ENCODE peak calls at places on chromosomes 11 and 22, in nine cellular contexts. A, Q, S, C, W, D, B, T and H are unnamed samples.

GRCh38 chr11:59273008-59273841 is 60.5 kb upstream of the MPEG1 start:
- DNase-seq in A (no peak), Q (peak), S (no peak), C (no peak), W (no peak), D (no peak), B (peak), T (no peak), H (no peak)

GRCh38 chr22:33710326-33710725 is 209.9 kb downstream of the LARGE1 start:
- DNase-seq in A (no peak), Q (no peak), S (no peak), C (no peak), W (no peak), D (no peak), B (no peak), T (no peak), H (no peak)

GRCh38 chr11:59941091-59941490 is 2.9 kb downstream of the OOSP1 start:
- DNase-seq in A (no peak), Q (no peak), S (no peak), C (no peak), W (no peak), D (no peak), B (no peak), T (no peak), H (no peak)

GRCh38 chr11:61075891-61076290 is 26.4 kb upstream of the CD5 start:
- DNase-seq in A (no peak), Q (no peak), S (no peak), C (no peak), W (peak), D (peak), B (no peak), T (no peak), H (peak)

GRCh38 chr11:75492181-75492820 is 33.4 kb downstream of the GDPD5 start:
- DNase-seq in A (no peak), Q (peak), S (no peak), C (no peak), W (peak), D (peak), B (peak), T (no peak), H (no peak)

GRCh38 chr22:38148252-38148651 is 33.4 kb downstream of the PLA2G6 start:
- DNase-seq in A (no peak), Q (no peak), S (no peak), C (peak), W (peak), D (peak), B (peak), T (no peak), H (no peak)

GRCh38 chr11:29452131-29452530 is 564.7 kb downstream of the KCNA4 start:
- DNase-seq in A (no peak), Q (no peak), S (no peak), C (no peak), W (no peak), D (peak), B (no peak), T (no peak), H (no peak)

GRCh38 chr11:122204206-122204605 is 88.2 kb upstream of the BLID start:
- DNase-seq in A (no peak), Q (no peak), S (no peak), C (no peak), W (no peak), D (no peak), B (no peak), T (no peak), H (no peak)

GRCh38 chr22:19174106-19175025 is 4.2 kb downstream of the SLC25A1 start:
- DNase-seq in A (no peak), Q (peak), S (peak), C (no peak), W (peak), D (peak), B (peak), T (no peak), H (peak)

GRCh38 chr11:134756811-134757540 is 344.9 kb upstream of the B3GAT1 start:
- DNase-seq in A (no peak), Q (no peak), S (no peak), C (no peak), W (no peak), D (no peak), B (peak), T (no peak), H (no peak)

GRCh38 chr11:33634291-33634834 is 66.3 kb downstream of the C11orf91 start:
- DNase-seq in A (no peak), Q (peak), S (no peak), C (peak), W (no peak), D (peak), B (no peak), T (no peak), H (no peak)

GRCh38 chr22:19951351-19951750 is 9.7 kb upstream of the TXNRD2 start:
- DNase-seq in A (no peak), Q (no peak), S (no peak), C (no peak), W (no peak), D (no peak), B (peak), T (no peak), H (no peak)

GRCh38 chr11:47099213-47099917 is 77.3 kb downstream of the ARFGAP2 start:
- DNase-seq in A (no peak), Q (no peak), S (no peak), C (no peak), W (no peak), D (peak), B (no peak), T (no peak), H (no peak)

GRCh38 chr11:22347857-22348496 is 9.8 kb downstream of the SLC17A6 start:
- DNase-seq in A (no peak), Q (no peak), S (no peak), C (no peak), W (no peak), D (no peak), B (no peak), T (no peak), H (no peak)

GRCh38 chr22:49141761-49142160 is 685.9 kb downstream of the BRD1 start:
- DNase-seq in A (no peak), Q (no peak), S (no peak), C (no peak), W (no peak), D (no peak), B (no peak), T (no peak), H (no peak)

GRCh38 chr11:5476184-5476819 is 12.2 kb upstream of the OR52D1 start:
- DNase-seq in A (peak), Q (peak), S (no peak), C (peak), W (peak), D (peak), B (peak), T (no peak), H (no peak)

GRCh38 chr22:20607157-20607907 is 99.9 kb downstream of the MED15 start:
- DNase-seq in A (peak), Q (no peak), S (no peak), C (no peak), W (peak), D (no peak), B (peak), T (peak), H (no peak)

GRCh38 chr22:37345863-37346514 is 63.7 kb downstream of the CYTH4 start:
- DNase-seq in A (no peak), Q (no peak), S (no peak), C (no peak), W (no peak), D (peak), B (no peak), T (peak), H (peak)

GRCh38 chr22:17655289-17655688 is 16.7 kb downstream of the BCL2L13 start:
- DNase-seq in A (no peak), Q (no peak), S (no peak), C (no peak), W (no peak), D (no peak), B (no peak), T (no peak), H (no peak)

GRCh38 chr11:73140213-73141030 is 1.7 kb downstream of the FCHSD2 start:
- DNase-seq in A (peak), Q (peak), S (no peak), C (no peak), W (peak), D (peak), B (peak), T (peak), H (no peak)

GRCh38 chr11:45534132-45534531 is 131.3 kb downstream of the CHST1 start:
- DNase-seq in A (no peak), Q (no peak), S (no peak), C (no peak), W (no peak), D (no peak), B (no peak), T (no peak), H (no peak)

GRCh38 chr11:1763796-1764661 is at the start of gene CTSD:
- DNase-seq in A (peak), Q (peak), S (peak), C (peak), W (peak), D (peak), B (peak), T (peak), H (peak)

GRCh38 chr22:38569181-38569971 is 607 bp downstream of the DMC1 start:
- DNase-seq in A (peak), Q (peak), S (no peak), C (no peak), W (peak), D (no peak), B (no peak), T (no peak), H (no peak)

GRCh38 chr11:31690041-31690440 is 121.1 kb downstream of the PAX6 start:
- DNase-seq in A (no peak), Q (no peak), S (no peak), C (no peak), W (no peak), D (peak), B (no peak), T (no peak), H (no peak)

GRCh38 chr11:36372101-36372767 is 76.1 kb downstream of the PRR5L start:
- DNase-seq in A (no peak), Q (no peak), S (no peak), C (no peak), W (no peak), D (peak), B (no peak), T (no peak), H (no peak)

GRCh38 chr22:35301370-35301874 is 1.7 kb downstream of the TOM1 start:
- DNase-seq in A (no peak), Q (no peak), S (peak), C (no peak), W (peak), D (peak), B (no peak), T (no peak), H (peak)

GRCh38 chr11:119607726-119608125 is 121.3 kb downstream of the NECTIN1 start:
- DNase-seq in A (no peak), Q (no peak), S (no peak), C (no peak), W (no peak), D (no peak), B (no peak), T (no peak), H (no peak)

GRCh38 chr11:96035031-96035743 is 111.3 kb upstream of the MTMR2 start:
- DNase-seq in A (no peak), Q (no peak), S (no peak), C (no peak), W (no peak), D (no peak), B (no peak), T (no peak), H (no peak)

GRCh38 chr11:60059052-60059451 is 2.6 kb downstream of the MS4A3 start:
- DNase-seq in A (no peak), Q (no peak), S (no peak), C (no peak), W (no peak), D (no peak), B (no peak), T (no peak), H (no peak)

GRCh38 chr22:45009881-45010531 is at the start of gene PHF21B:
- DNase-seq in A (peak), Q (peak), S (peak), C (no peak), W (peak), D (peak), B (peak), T (peak), H (no peak)

GRCh38 chr11:393219-394033 is 583 bp upstream of the PKP3 start:
- DNase-seq in A (no peak), Q (no peak), S (no peak), C (peak), W (no peak), D (peak), B (no peak), T (no peak), H (no peak)

GRCh38 chr11:90639687-90640086 is 416.8 kb upstream of the CHORDC1 start:
- DNase-seq in A (no peak), Q (no peak), S (no peak), C (no peak), W (peak), D (peak), B (peak), T (no peak), H (no peak)
- TF ChIP-seq CTCF in A (no peak), Q (no peak), S (no peak), C (no peak), W (peak), D (peak), B (peak), T (no peak), H (no peak)

GRCh38 chr11:114736806-114737205 is 58.5 kb downstream of the NXPE2 start:
- DNase-seq in A (no peak), Q (no peak), S (no peak), C (no peak), W (no peak), D (no peak), B (no peak), T (no peak), H (no peak)

GRCh38 chr11:114738954-114739353 is 60.6 kb downstream of the NXPE2 start:
- DNase-seq in A (peak), Q (peak), S (peak), C (peak), W (peak), D (peak), B (peak), T (no peak), H (no peak)
- TF ChIP-seq CTCF in A (peak), Q (peak), S (peak), C (peak), W (peak), D (peak), B (peak), T (peak), H (peak)

GRCh38 chr11:64865286-64866172 is 12.9 kb downstream of the EHD1 start:
- DNase-seq in A (no peak), Q (peak), S (no peak), C (no peak), W (no peak), D (peak), B (no peak), T (no peak), H (no peak)
- TF ChIP-seq CTCF in A (no peak), Q (no peak), S (no peak), C (no peak), W (no peak), D (no peak), B (no peak), T (no peak), H (no peak)

GRCh38 chr11:57764972-57765371 is 3.4 kb downstream of the CTNND1 start:
- DNase-seq in A (no peak), Q (no peak), S (no peak), C (no peak), W (no peak), D (no peak), B (no peak), T (no peak), H (no peak)

GRCh38 chr11:57762235-57762866 is 749 bp downstream of the CTNND1 start:
- DNase-seq in A (peak), Q (no peak), S (no peak), C (no peak), W (no peak), D (peak), B (no peak), T (no peak), H (no peak)

GRCh38 chr11:57761301-57762234 is at the start of gene CTNND1:
- DNase-seq in A (peak), Q (peak), S (peak), C (peak), W (peak), D (peak), B (peak), T (no peak), H (peak)

GRCh38 chr11:57764527-57764926 is 2.9 kb downstream of the CTNND1 start:
- DNase-seq in A (no peak), Q (no peak), S (no peak), C (no peak), W (no peak), D (no peak), B (no peak), T (no peak), H (no peak)

GRCh38 chr11:57763568-57763967 is 2.0 kb downstream of the CTNND1 start:
- DNase-seq in A (no peak), Q (no peak), S (no peak), C (no peak), W (peak), D (peak), B (no peak), T (no peak), H (no peak)
- TF ChIP-seq CTCF in A (peak), Q (no peak), S (peak), C (no peak), W (peak), D (peak), B (peak), T (no peak), H (peak)

GRCh38 chr11:106971864-106972263 is 46.4 kb downstream of the GUCY1A2 start:
- DNase-seq in A (no peak), Q (no peak), S (no peak), C (no peak), W (no peak), D (no peak), B (no peak), T (no peak), H (no peak)

GRCh38 chr11:106969660-106970059 is 48.6 kb downstream of the GUCY1A2 start:
- DNase-seq in A (peak), Q (no peak), S (no peak), C (no peak), W (no peak), D (no peak), B (no peak), T (no peak), H (no peak)

GRCh38 chr11:106974831-106975230 is 43.4 kb downstream of the GUCY1A2 start:
- DNase-seq in A (no peak), Q (no peak), S (no peak), C (no peak), W (peak), D (no peak), B (no peak), T (no peak), H (no peak)
- TF ChIP-seq CTCF in A (no peak), Q (no peak), S (no peak), C (no peak), W (peak), D (no peak), B (peak), T (no peak), H (no peak)

GRCh38 chr11:88229303-88229702 is 54.1 kb upstream of the RAB38 start:
- DNase-seq in A (no peak), Q (no peak), S (no peak), C (no peak), W (no peak), D (no peak), B (no peak), T (no peak), H (no peak)

DNA sequence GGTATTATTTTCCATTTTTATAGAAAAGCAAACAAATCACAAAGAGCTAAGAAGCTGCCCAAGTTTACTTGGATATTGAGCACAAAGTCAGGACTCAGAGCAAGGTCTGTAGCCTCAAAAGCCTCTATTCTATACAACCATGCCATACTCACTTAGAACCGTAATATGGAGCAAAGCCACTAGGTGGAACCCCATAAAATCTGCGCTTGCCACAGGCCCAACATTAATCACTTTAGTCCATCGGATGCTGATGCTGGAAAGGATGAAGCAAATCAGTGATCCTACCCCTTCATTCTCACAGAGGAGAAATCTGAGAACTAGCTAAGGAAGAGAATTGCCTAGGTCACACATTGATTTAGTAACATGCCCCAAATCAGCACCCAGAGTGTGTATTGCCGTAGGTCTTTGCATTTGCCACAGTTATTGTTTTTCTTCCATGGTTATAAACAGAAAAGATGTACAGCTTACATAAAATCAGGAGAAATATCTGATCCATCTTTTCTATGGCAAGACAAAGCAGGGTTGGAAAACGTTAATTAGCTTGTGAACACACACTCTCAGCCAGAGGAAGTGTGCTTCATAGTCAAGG is 56.7 kb upstream of the RAB38 start:
- DNase-seq in A (no peak), Q (peak), S (no peak), C (no peak), W (peak), D (peak), B (peak), T (no peak), H (no peak)
- TF ChIP-seq CTCF in A (peak), Q (peak), S (peak), C (peak), W (peak), D (peak), B (peak), T (peak), H (peak)

GRCh38 chr11:130913268-130913667 is 3.0 kb downstream of the SNX19 start:
- DNase-seq in A (no peak), Q (no peak), S (no peak), C (no peak), W (no peak), D (peak), B (no peak), T (no peak), H (no peak)
- TF ChIP-seq CTCF in A (no peak), Q (no peak), S (no peak), C (no peak), W (no peak), D (no peak), B (peak), T (no peak), H (no peak)